ENCODE peak calls at places on chromosomes 6 and 20, in six cellular contexts. One of them, this sample, is unnamed.

GRCh38 chr6:45836984-45837383 is 178.7 kb downstream of the CLIC5 start:
- DNase-seq in CD8-positive, alpha-beta T cell: no peak
- DNase-seq in fibroblast of pulmonary artery: no peak
- DNase-seq in OCI-LY7: no peak
- DNase-seq in psoas muscle: no peak
- DNase-seq in transverse colon: no peak
- DNase-seq in this sample: no peak

GRCh38 chr20:25389858-25390537 is 637 bp downstream of the ABHD12 start:
- DNase-seq in CD8-positive, alpha-beta T cell: peak
- DNase-seq in psoas muscle: peak
- DNase-seq in OCI-LY7: no peak
- DNase-seq in transverse colon: peak
- DNase-seq in fibroblast of pulmonary artery: no peak
- DNase-seq in this sample: peak

GRCh38 chr6:138662474-138662873 is 111.1 kb upstream of the CCDC28A start:
- DNase-seq in transverse colon: no peak
- DNase-seq in psoas muscle: no peak
- DNase-seq in fibroblast of pulmonary artery: peak
- DNase-seq in CD8-positive, alpha-beta T cell: no peak
- DNase-seq in OCI-LY7: no peak
- DNase-seq in this sample: no peak

GRCh38 chr6:101402618-101403002 is 9.1 kb downstream of the GRIK2 start:
- DNase-seq in OCI-LY7: no peak
- DNase-seq in psoas muscle: peak
- DNase-seq in transverse colon: no peak
- DNase-seq in fibroblast of pulmonary artery: no peak
- DNase-seq in CD8-positive, alpha-beta T cell: no peak
- DNase-seq in this sample: no peak

GRCh38 chr6:111985202-111985731 is 68.6 kb upstream of the CCN6 start:
- DNase-seq in OCI-LY7: no peak
- DNase-seq in CD8-positive, alpha-beta T cell: no peak
- DNase-seq in psoas muscle: no peak
- DNase-seq in fibroblast of pulmonary artery: peak
- DNase-seq in transverse colon: no peak
- DNase-seq in this sample: no peak

GRCh38 chr6:26309731-26310142 is 55.3 kb upstream of the BTN3A2 start:
- DNase-seq in CD8-positive, alpha-beta T cell: no peak
- DNase-seq in fibroblast of pulmonary artery: no peak
- DNase-seq in psoas muscle: no peak
- DNase-seq in OCI-LY7: no peak
- DNase-seq in transverse colon: no peak
- DNase-seq in this sample: no peak

GRCh38 chr20:34578040-34578439 is 19.5 kb downstream of the MAP1LC3A start:
- DNase-seq in transverse colon: no peak
- DNase-seq in psoas muscle: no peak
- DNase-seq in OCI-LY7: no peak
- DNase-seq in fibroblast of pulmonary artery: peak
- DNase-seq in CD8-positive, alpha-beta T cell: no peak
- DNase-seq in this sample: no peak

GRCh38 chr6:41367700-41368099 is 32.3 kb downstream of the NCR2 start:
- DNase-seq in fibroblast of pulmonary artery: peak
- DNase-seq in transverse colon: peak
- DNase-seq in psoas muscle: no peak
- DNase-seq in OCI-LY7: peak
- DNase-seq in CD8-positive, alpha-beta T cell: peak
- DNase-seq in this sample: peak

GRCh38 chr6:100592929-100593328 is 128.2 kb upstream of the SIM1 start:
- DNase-seq in CD8-positive, alpha-beta T cell: no peak
- DNase-seq in psoas muscle: no peak
- DNase-seq in fibroblast of pulmonary artery: no peak
- DNase-seq in transverse colon: no peak
- DNase-seq in OCI-LY7: no peak
- DNase-seq in this sample: no peak

GRCh38 chr20:1533059-1533458 is 24.4 kb downstream of the SIRPD start:
- DNase-seq in CD8-positive, alpha-beta T cell: no peak
- DNase-seq in transverse colon: no peak
- DNase-seq in OCI-LY7: no peak
- DNase-seq in fibroblast of pulmonary artery: no peak
- DNase-seq in psoas muscle: no peak
- DNase-seq in this sample: no peak

GRCh38 chr6:89298680-89299450 is 16.2 kb downstream of the GABRR2 start:
- DNase-seq in CD8-positive, alpha-beta T cell: no peak
- DNase-seq in transverse colon: no peak
- DNase-seq in fibroblast of pulmonary artery: peak
- DNase-seq in psoas muscle: no peak
- DNase-seq in OCI-LY7: no peak
- DNase-seq in this sample: peak

GRCh38 chr6:140909620-140910019 is 1223.1 kb upstream of the GJE1 start:
- DNase-seq in transverse colon: no peak
- DNase-seq in CD8-positive, alpha-beta T cell: no peak
- DNase-seq in OCI-LY7: no peak
- DNase-seq in fibroblast of pulmonary artery: no peak
- DNase-seq in psoas muscle: no peak
- DNase-seq in this sample: no peak

GRCh38 chr6:96153775-96154174 is 138.0 kb downstream of the FUT9 start:
- DNase-seq in CD8-positive, alpha-beta T cell: no peak
- DNase-seq in psoas muscle: no peak
- DNase-seq in fibroblast of pulmonary artery: no peak
- DNase-seq in OCI-LY7: no peak
- DNase-seq in transverse colon: no peak
- DNase-seq in this sample: no peak

GRCh38 chr20:33785503-33785902 is 25.6 kb upstream of the CHMP4B start:
- DNase-seq in CD8-positive, alpha-beta T cell: no peak
- DNase-seq in fibroblast of pulmonary artery: no peak
- DNase-seq in OCI-LY7: no peak
- DNase-seq in transverse colon: no peak
- DNase-seq in psoas muscle: no peak
- DNase-seq in this sample: no peak

GRCh38 chr6:44012078-44012493 is 115.2 kb downstream of the MRPL14 start:
- DNase-seq in fibroblast of pulmonary artery: peak
- DNase-seq in CD8-positive, alpha-beta T cell: no peak
- DNase-seq in psoas muscle: no peak
- DNase-seq in transverse colon: no peak
- DNase-seq in OCI-LY7: no peak
- DNase-seq in this sample: no peak

GRCh38 chr6:127966616-127967015 is 65.8 kb upstream of the THEMIS start:
- DNase-seq in psoas muscle: no peak
- DNase-seq in fibroblast of pulmonary artery: no peak
- DNase-seq in CD8-positive, alpha-beta T cell: no peak
- DNase-seq in OCI-LY7: no peak
- DNase-seq in transverse colon: no peak
- DNase-seq in this sample: no peak

GRCh38 chr6:136335736-136336362 is 46.2 kb upstream of the BCLAF1 start:
- DNase-seq in CD8-positive, alpha-beta T cell: no peak
- DNase-seq in fibroblast of pulmonary artery: no peak
- DNase-seq in psoas muscle: no peak
- DNase-seq in OCI-LY7: no peak
- DNase-seq in transverse colon: no peak
- DNase-seq in this sample: no peak

GRCh38 chr6:136341967-136342366 is 52.3 kb upstream of the BCLAF1 start:
- DNase-seq in transverse colon: no peak
- DNase-seq in CD8-positive, alpha-beta T cell: no peak
- DNase-seq in OCI-LY7: peak
- DNase-seq in psoas muscle: no peak
- DNase-seq in fibroblast of pulmonary artery: no peak
- DNase-seq in this sample: no peak

GRCh38 chr6:136337606-136338005 is 48.0 kb upstream of the BCLAF1 start:
- DNase-seq in fibroblast of pulmonary artery: no peak
- DNase-seq in OCI-LY7: no peak
- DNase-seq in transverse colon: no peak
- DNase-seq in psoas muscle: no peak
- DNase-seq in CD8-positive, alpha-beta T cell: no peak
- DNase-seq in this sample: no peak

GRCh38 chr6:136341367-136341766 is 51.7 kb upstream of the BCLAF1 start:
- DNase-seq in OCI-LY7: no peak
- DNase-seq in fibroblast of pulmonary artery: no peak
- DNase-seq in transverse colon: no peak
- DNase-seq in psoas muscle: no peak
- DNase-seq in CD8-positive, alpha-beta T cell: no peak
- DNase-seq in this sample: no peak

GRCh38 chr6:136338486-136338885 is 48.8 kb upstream of the BCLAF1 start:
- DNase-seq in OCI-LY7: no peak
- DNase-seq in psoas muscle: no peak
- DNase-seq in fibroblast of pulmonary artery: no peak
- DNase-seq in CD8-positive, alpha-beta T cell: no peak
- DNase-seq in transverse colon: no peak
- DNase-seq in this sample: no peak
- TF ChIP-seq CTCF in OCI-LY7: peak
- TF ChIP-seq CTCF in psoas muscle: no peak
- TF ChIP-seq CTCF in fibroblast of pulmonary artery: no peak
- TF ChIP-seq CTCF in CD8-positive, alpha-beta T cell: no peak
- TF ChIP-seq CTCF in transverse colon: no peak
- TF ChIP-seq CTCF in this sample: no peak

GRCh38 chr20:19928379-19929360 is 88.5 kb upstream of the NAA20 start:
- DNase-seq in CD8-positive, alpha-beta T cell: no peak
- DNase-seq in transverse colon: peak
- DNase-seq in psoas muscle: no peak
- DNase-seq in OCI-LY7: no peak
- DNase-seq in fibroblast of pulmonary artery: no peak
- DNase-seq in this sample: no peak
- TF ChIP-seq CTCF in CD8-positive, alpha-beta T cell: no peak
- TF ChIP-seq CTCF in transverse colon: no peak
- TF ChIP-seq CTCF in psoas muscle: no peak
- TF ChIP-seq CTCF in OCI-LY7: no peak
- TF ChIP-seq CTCF in fibroblast of pulmonary artery: no peak
- TF ChIP-seq CTCF in this sample: no peak

DNA sequence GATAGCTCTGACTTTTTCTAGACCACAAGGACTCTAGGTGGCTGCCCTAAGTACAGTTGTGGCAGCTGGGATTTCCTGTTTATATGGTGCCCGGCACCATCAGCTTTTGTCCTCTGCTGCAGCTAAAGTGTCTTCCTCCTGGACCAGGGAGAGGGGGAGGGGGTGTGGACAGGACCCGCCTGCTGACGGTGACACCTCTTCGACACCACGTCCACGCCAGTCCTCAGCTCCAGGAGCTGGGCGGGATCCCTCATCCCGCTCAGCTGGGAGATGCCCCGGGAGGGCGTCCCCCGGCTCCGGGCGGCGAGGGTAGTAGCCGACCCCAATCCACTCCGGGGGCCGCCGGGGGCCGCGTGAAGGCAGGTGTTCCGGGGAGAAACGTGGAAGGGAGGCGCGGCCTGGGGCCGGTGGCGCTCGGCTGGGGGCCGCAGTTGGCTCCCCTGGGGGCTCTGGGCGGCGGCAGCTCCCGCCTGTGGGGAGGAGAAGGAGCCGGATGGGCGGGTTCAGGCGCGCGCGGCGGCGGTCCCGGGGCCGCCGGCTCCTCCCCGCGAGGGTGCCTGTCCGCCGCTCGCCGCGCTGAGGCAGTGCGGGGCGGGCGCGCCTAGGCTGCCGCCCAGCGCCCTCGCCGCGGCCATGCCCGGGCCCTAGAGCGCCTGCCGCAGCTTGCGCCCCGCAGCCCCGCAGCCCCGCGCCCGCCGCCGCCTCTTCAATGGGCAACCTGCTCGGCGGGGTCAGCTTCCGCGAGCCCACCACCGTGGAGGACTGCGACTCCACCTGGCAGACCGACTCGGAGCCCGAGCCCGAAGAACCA is at the start of gene OGFRL1:
- DNase-seq in transverse colon: peak
- DNase-seq in OCI-LY7: peak
- DNase-seq in CD8-positive, alpha-beta T cell: peak
- DNase-seq in psoas muscle: peak
- DNase-seq in fibroblast of pulmonary artery: peak
- DNase-seq in this sample: peak
- TF ChIP-seq CTCF in transverse colon: no peak
- TF ChIP-seq CTCF in OCI-LY7: peak
- TF ChIP-seq CTCF in CD8-positive, alpha-beta T cell: no peak
- TF ChIP-seq CTCF in psoas muscle: peak
- TF ChIP-seq CTCF in fibroblast of pulmonary artery: no peak
- TF ChIP-seq CTCF in this sample: peak

GRCh38 chr6:81834141-81834621 is 81.7 kb upstream of the TENT5A start:
- DNase-seq in CD8-positive, alpha-beta T cell: no peak
- DNase-seq in OCI-LY7: no peak
- DNase-seq in fibroblast of pulmonary artery: peak
- DNase-seq in transverse colon: peak
- DNase-seq in psoas muscle: no peak
- DNase-seq in this sample: no peak

GRCh38 chr6:81838031-81838430 is 85.5 kb upstream of the TENT5A start:
- DNase-seq in fibroblast of pulmonary artery: peak
- DNase-seq in transverse colon: no peak
- DNase-seq in psoas muscle: no peak
- DNase-seq in CD8-positive, alpha-beta T cell: no peak
- DNase-seq in OCI-LY7: no peak
- DNase-seq in this sample: no peak

GRCh38 chr6:81843302-81843701 is 90.8 kb upstream of the TENT5A start:
- DNase-seq in CD8-positive, alpha-beta T cell: no peak
- DNase-seq in transverse colon: no peak
- DNase-seq in psoas muscle: no peak
- DNase-seq in fibroblast of pulmonary artery: no peak
- DNase-seq in OCI-LY7: no peak
- DNase-seq in this sample: no peak

GRCh38 chr6:81842254-81842653 is 89.8 kb upstream of the TENT5A start:
- DNase-seq in transverse colon: no peak
- DNase-seq in OCI-LY7: no peak
- DNase-seq in CD8-positive, alpha-beta T cell: no peak
- DNase-seq in psoas muscle: no peak
- DNase-seq in fibroblast of pulmonary artery: peak
- DNase-seq in this sample: no peak

GRCh38 chr6:81838724-81839425 is 86.4 kb upstream of the TENT5A start:
- DNase-seq in transverse colon: no peak
- DNase-seq in psoas muscle: no peak
- DNase-seq in OCI-LY7: no peak
- DNase-seq in CD8-positive, alpha-beta T cell: no peak
- DNase-seq in fibroblast of pulmonary artery: no peak
- DNase-seq in this sample: no peak
- TF ChIP-seq CTCF in transverse colon: peak
- TF ChIP-seq CTCF in psoas muscle: no peak
- TF ChIP-seq CTCF in OCI-LY7: no peak
- TF ChIP-seq CTCF in CD8-positive, alpha-beta T cell: no peak
- TF ChIP-seq CTCF in fibroblast of pulmonary artery: no peak
- TF ChIP-seq CTCF in this sample: no peak